ENCODE peak calls at places on chromosomes 2 and 18, in nine cellular contexts. S, U, M, O, J, I, Y, E and H are unnamed samples.

GRCh38 chr2:59734743-59735142 is 818.7 kb downstream of the BCL11A start:
- DNase-seq in U (no peak), S (no peak), M (no peak), I (no peak), Y (no peak), O (no peak), E (no peak), J (no peak), H (no peak)

GRCh38 chr18:48095726-48096125 is 165.3 kb upstream of the SMAD2 start:
- DNase-seq in J (no peak), S (no peak), M (no peak), E (no peak), Y (no peak), U (no peak), I (no peak), O (no peak), H (no peak)

GRCh38 chr18:9854801-9855676 is 30.7 kb upstream of the TXNDC2 start:
- DNase-seq in S (peak), I (no peak), O (no peak), U (no peak), J (no peak), Y (peak), E (no peak), M (no peak), H (no peak)

GRCh38 chr2:197137826-197138480 is 172.6 kb downstream of the ANKRD44 start:
- DNase-seq in Y (no peak), J (no peak), U (peak), I (peak), E (no peak), M (no peak), S (peak), O (no peak), H (no peak)

GRCh38 chr2:85545780-85546240 is 6.8 kb downstream of the MAT2A start:
- DNase-seq in S (no peak), J (no peak), Y (no peak), I (no peak), O (no peak), U (no peak), M (no peak), E (no peak), H (no peak)

GRCh38 chr18:12838178-12838634 is 45.8 kb downstream of the PTPN2 start:
- DNase-seq in Y (peak), I (peak), U (peak), M (no peak), E (peak), S (peak), O (peak), J (peak), H (peak)

GRCh38 chr2:9001229-9001628 is 2.3 kb downstream of the MBOAT2 start:
- DNase-seq in J (no peak), E (no peak), Y (peak), M (no peak), U (peak), S (peak), I (no peak), O (no peak), H (no peak)

GRCh38 chr2:72917138-72917874 is at the start of gene EMX1:
- DNase-seq in O (peak), E (peak), Y (no peak), J (no peak), U (peak), S (no peak), M (peak), I (no peak), H (no peak)

GRCh38 chr2:41414486-41415230 is 633.2 kb upstream of the PKDCC start:
- DNase-seq in I (no peak), Y (no peak), O (peak), U (peak), E (no peak), S (peak), J (no peak), M (no peak), H (peak)

GRCh38 chr18:39188278-39188677 is 1622.7 kb upstream of the CELF4 start:
- DNase-seq in Y (no peak), J (no peak), O (no peak), M (no peak), E (no peak), I (no peak), U (no peak), S (no peak), H (no peak)

GRCh38 chr2:74744731-74745505 is 89.0 kb upstream of the HK2 start:
- DNase-seq in Y (no peak), M (no peak), E (no peak), O (no peak), U (no peak), J (no peak), S (no peak), I (no peak), H (no peak)

GRCh38 chr2:235639387-235639786 is 145.5 kb downstream of the AGAP1 start:
- DNase-seq in M (no peak), J (peak), S (peak), I (peak), O (no peak), Y (peak), E (no peak), U (peak), H (no peak)

GRCh38 chr18:69557246-69557781 is 156.6 kb downstream of the DOK6 start:
- DNase-seq in S (no peak), O (no peak), U (no peak), M (no peak), I (no peak), E (no peak), J (no peak), Y (no peak), H (no peak)

GRCh38 chr2:71692621-71693277 is 239.4 kb downstream of the DYSF start:
- DNase-seq in Y (no peak), U (no peak), J (no peak), I (no peak), O (no peak), M (no peak), E (peak), S (no peak), H (no peak)

GRCh38 chr2:56376699-56377665 is 193.2 kb downstream of the CCDC85A start:
- DNase-seq in J (no peak), Y (no peak), S (peak), U (peak), E (no peak), I (peak), M (no peak), O (no peak), H (no peak)

GRCh38 chr2:175309799-175310198 is 128.3 kb upstream of the ATP5MC3 start:
- DNase-seq in M (no peak), E (no peak), I (no peak), J (no peak), O (peak), Y (peak), S (peak), U (peak), H (no peak)

GRCh38 chr18:9096013-9096383 is 6.5 kb upstream of the NDUFV2 start:
- DNase-seq in M (no peak), J (no peak), I (no peak), O (no peak), U (no peak), Y (no peak), S (no peak), E (no peak), H (no peak)

GRCh38 chr2:75545917-75546316 is 14.8 kb downstream of the EVA1A start:
- DNase-seq in E (no peak), Y (no peak), U (no peak), J (no peak), I (no peak), M (no peak), S (no peak), O (no peak), H (no peak)

GRCh38 chr2:196459539-196459938 is 180.0 kb upstream of the CCDC150 start:
- DNase-seq in J (no peak), S (peak), E (no peak), M (no peak), I (no peak), U (peak), O (peak), Y (peak), H (no peak)

GRCh38 chr2:158477202-158477601 is 20.4 kb downstream of the PKP4 start:
- DNase-seq in E (no peak), M (no peak), J (no peak), U (no peak), Y (no peak), O (no peak), I (no peak), S (no peak), H (no peak)

GRCh38 chr18:3761266-3761665 is 311.3 kb downstream of the TGIF1 start:
- DNase-seq in I (no peak), E (no peak), J (no peak), O (no peak), S (no peak), U (no peak), Y (no peak), M (no peak), H (no peak)

GRCh38 chr2:152407204-152407721 is 72.3 kb downstream of the FMNL2 start:
- DNase-seq in J (no peak), E (no peak), I (no peak), O (peak), S (peak), U (peak), Y (peak), M (no peak), H (no peak)

GRCh38 chr2:187509667-187510417 is 44.4 kb downstream of the TFPI start:
- DNase-seq in Y (no peak), M (no peak), J (no peak), I (no peak), S (no peak), E (no peak), U (no peak), O (no peak), H (no peak)